ENCODE peak calls at places on chromosomes 16 and 17, in eight cellular contexts. K is CD8-positive, alpha-beta T cell; A is adrenal gland; O is fibroblast of lung; S is CD8-positive, alpha-beta memory T cell; H is ascending aorta; B is GM23248; R is GM23338. V is an unnamed sample. For H3K27me3, the result is how much of the 10 kb centered on the place peaks cover.

GRCh38 chr17:58032691-58033415 is 25.8 kb upstream of the SRSF1 start:
- DNase-seq in K (no peak), A (no peak), O (no peak), S (no peak), H (no peak), B (no peak), R (peak), V (no peak)

GRCh38 chr17:18004345-18004744 is 31.7 kb downstream of the DRC3 start:
- DNase-seq in K (no peak), A (no peak), O (no peak), S (no peak), H (no peak), B (no peak), R (no peak), V (no peak)

GRCh38 chr16:20868890-20869289 is 31.3 kb downstream of the DCUN1D3 start:
- DNase-seq in K (no peak), A (peak), O (peak), S (no peak), H (no peak), B (peak), R (no peak), V (no peak)

GRCh38 chr16:84617068-84617630 is 729 bp downstream of the COTL1 start:
- DNase-seq in K (peak), A (no peak), O (no peak), S (no peak), H (no peak), B (peak), R (no peak), V (no peak)

GRCh38 chr16:56713794-56714193 is 16.1 kb upstream of the NUP93 start:
- DNase-seq in K (no peak), A (no peak), O (no peak), S (no peak), H (no peak), B (no peak), R (no peak), V (no peak)

GRCh38 chr16:54411555-54411954 is 125.0 kb upstream of the IRX3 start:
- DNase-seq in K (no peak), A (no peak), O (no peak), S (no peak), H (no peak), B (no peak), R (peak), V (no peak)

GRCh38 chr17:61997649-61998048 is 67.4 kb downstream of the MED13 start:
- DNase-seq in K (no peak), A (no peak), O (peak), S (no peak), H (no peak), B (peak), R (no peak), V (no peak)

GRCh38 chr17:77852666-77853207 is 105.8 kb upstream of the TNRC6C start:
- DNase-seq in K (no peak), A (no peak), O (no peak), S (no peak), H (no peak), B (no peak), R (no peak), V (no peak)

GRCh38 chr16:81371106-81371505 is 56.3 kb downstream of the GAN start:
- DNase-seq in K (no peak), A (no peak), O (no peak), S (no peak), H (no peak), B (peak), R (no peak), V (no peak)

GRCh38 chr17:67359960-67360817 is 6.2 kb downstream of the PSMD12 start:
- DNase-seq in K (peak), A (no peak), O (peak), S (peak), H (no peak), B (peak), R (peak), V (peak)

GRCh38 chr17:51765558-51766145 is 392.9 kb downstream of the CA10 start:
- DNase-seq in K (no peak), A (no peak), O (no peak), S (no peak), H (no peak), B (no peak), R (no peak), V (no peak)

GRCh38 chr16:12661656-12662172 is 142.0 kb downstream of the CPPED1 start:
- DNase-seq in K (no peak), A (peak), O (peak), S (no peak), H (no peak), B (peak), R (peak), V (no peak)

GRCh38 chr16:10895053-10895946 is 18.3 kb downstream of the CIITA start:
- DNase-seq in K (no peak), A (peak), O (peak), S (peak), H (no peak), B (peak), R (peak), V (no peak)

GRCh38 chr17:16066125-16066524 is 66.5 kb downstream of the TTC19 start:
- DNase-seq in K (no peak), A (no peak), O (no peak), S (no peak), H (no peak), B (no peak), R (no peak), V (no peak)

GRCh38 chr17:15289285-15290185 is 24.4 kb upstream of the PMP22 start:
- DNase-seq in K (no peak), A (no peak), O (peak), S (no peak), H (no peak), B (peak), R (no peak), V (no peak)

GRCh38 chr17:69602969-69603368 is 188.5 kb downstream of the MAP2K6 start:
- DNase-seq in K (no peak), A (no peak), O (peak), S (no peak), H (no peak), B (no peak), R (no peak), V (no peak)

GRCh38 chr17:63916566-63917185 is 2.0 kb downstream of the GH1 start:
- DNase-seq in K (no peak), A (no peak), O (no peak), S (no peak), H (no peak), B (no peak), R (no peak), V (no peak)

GRCh38 chr17:67157732-67158639 is 87.0 kb downstream of the HELZ start:
- DNase-seq in K (no peak), A (no peak), O (peak), S (no peak), H (no peak), B (peak), R (peak), V (no peak)

GRCh38 chr17:73595068-73595865 is 49.0 kb downstream of the SDK2 start:
- DNase-seq in K (peak), A (peak), O (no peak), S (no peak), H (no peak), B (no peak), R (peak), V (no peak)

GRCh38 chr17:249236-249993 is 68.0 kb upstream of the DOC2B start:
- DNase-seq in K (no peak), A (no peak), O (no peak), S (no peak), H (no peak), B (no peak), R (no peak), V (no peak)

GRCh38 chr16:87680272-87680644 is 78.0 kb downstream of the JPH3 start:
- DNase-seq in K (no peak), A (no peak), O (no peak), S (no peak), H (no peak), B (no peak), R (no peak), V (no peak)
- H3K27me3 ChIP-seq in K (under half), A (under half), O (under half), S (under half), H (under half), B (under half), R (under half), V (under half)

GRCh38 chr17:72338847-72339790 is 218.3 kb downstream of the SOX9 start:
- DNase-seq in K (no peak), A (peak), O (peak), S (no peak), H (no peak), B (peak), R (no peak), V (no peak)

GRCh38 chr17:72338304-72338703 is 217.5 kb downstream of the SOX9 start:
- DNase-seq in K (no peak), A (no peak), O (peak), S (no peak), H (no peak), B (no peak), R (no peak), V (no peak)

GRCh38 chr17:72336026-72336803 is 215.4 kb downstream of the SOX9 start:
- DNase-seq in K (no peak), A (no peak), O (peak), S (no peak), H (no peak), B (no peak), R (peak), V (no peak)

GRCh38 chr17:72334205-72334604 is 213.4 kb downstream of the SOX9 start:
- DNase-seq in K (no peak), A (no peak), O (peak), S (no peak), H (no peak), B (peak), R (no peak), V (no peak)

DNA sequence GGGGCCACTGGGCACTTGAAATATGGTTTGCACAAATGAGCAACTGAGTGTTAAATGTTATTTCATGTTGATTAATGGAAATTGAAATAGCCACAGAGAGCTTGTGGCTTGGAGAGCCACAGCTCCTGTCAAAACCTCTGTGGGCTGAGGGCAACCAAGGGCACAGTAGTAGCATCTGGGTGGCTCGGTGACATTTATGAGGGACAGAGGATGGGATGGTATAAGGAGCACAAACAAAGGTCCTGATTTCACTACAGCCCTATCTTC is 215.9 kb downstream of the SOX9 start:
- DNase-seq in K (no peak), A (no peak), O (no peak), S (no peak), H (no peak), B (no peak), R (no peak), V (no peak)
- H3K27me3 ChIP-seq in K (under half), A (under half), O (under half), S (under half), H (under half), B (under half), R (under half), V (under half)

GRCh38 chr16:29146266-29146665 is 161.4 kb downstream of the LAT start:
- DNase-seq in K (no peak), A (no peak), O (no peak), S (no peak), H (no peak), B (no peak), R (no peak), V (no peak)
- H3K27me3 ChIP-seq in K (under half), A (under half), O (under half), S (under half), H (under half), B (under half), R (under half), V (under half)

GRCh38 chr16:1101133-1101532 is 5.1 kb upstream of the C1QTNF8 start:
- DNase-seq in K (no peak), A (no peak), O (no peak), S (no peak), H (no peak), B (no peak), R (no peak), V (no peak)
- H3K27me3 ChIP-seq in K (under half), A (under half), O (under half), S (under half), H (under half), B (under half), R (under half), V (under half)

GRCh38 chr17:38421224-38421841 is 6.9 kb upstream of the ARHGAP23 start:
- DNase-seq in K (no peak), A (no peak), O (peak), S (no peak), H (no peak), B (peak), R (no peak), V (no peak)
- H3K27me3 ChIP-seq in K (under half), A (under half), O (under half), S (under half), H (under half), B (under half), R (under half), V (under half)

DNA sequence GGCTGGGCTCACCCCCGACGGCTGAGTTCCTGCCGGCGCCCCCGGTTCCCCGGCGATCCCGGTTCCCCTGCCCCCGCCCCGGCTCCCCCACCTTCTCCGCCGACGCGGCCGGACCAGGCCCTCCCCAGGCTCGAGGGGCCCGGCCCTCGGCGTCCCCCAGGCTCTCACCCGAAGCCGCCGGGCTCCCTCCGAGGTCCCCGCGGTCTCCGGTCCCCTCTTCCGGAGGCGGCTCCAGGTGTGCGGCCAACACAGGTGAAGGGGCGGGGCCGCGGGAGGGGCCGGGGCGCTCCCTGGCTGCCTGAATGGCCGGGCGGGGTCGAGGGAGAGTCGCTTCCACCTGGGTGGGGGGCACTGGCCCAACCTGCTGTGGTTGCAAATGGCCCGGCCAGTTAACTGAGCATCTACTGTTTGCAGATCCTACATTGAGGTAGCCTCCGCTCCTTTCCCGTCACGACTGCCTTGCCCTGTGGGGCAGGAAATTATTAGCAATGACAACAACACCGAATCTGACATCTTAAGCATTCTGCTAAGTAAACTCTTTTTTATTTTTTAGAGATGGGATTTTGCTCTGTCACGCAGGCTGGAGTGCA is at the start of gene BICDL2:
- DNase-seq in K (no peak), A (no peak), O (no peak), S (no peak), H (no peak), B (no peak), R (peak), V (no peak)
- H3K27me3 ChIP-seq in K (under half), A (half or more), O (half or more), S (half or more), H (under half), B (under half), R (under half), V (under half)

DNA sequence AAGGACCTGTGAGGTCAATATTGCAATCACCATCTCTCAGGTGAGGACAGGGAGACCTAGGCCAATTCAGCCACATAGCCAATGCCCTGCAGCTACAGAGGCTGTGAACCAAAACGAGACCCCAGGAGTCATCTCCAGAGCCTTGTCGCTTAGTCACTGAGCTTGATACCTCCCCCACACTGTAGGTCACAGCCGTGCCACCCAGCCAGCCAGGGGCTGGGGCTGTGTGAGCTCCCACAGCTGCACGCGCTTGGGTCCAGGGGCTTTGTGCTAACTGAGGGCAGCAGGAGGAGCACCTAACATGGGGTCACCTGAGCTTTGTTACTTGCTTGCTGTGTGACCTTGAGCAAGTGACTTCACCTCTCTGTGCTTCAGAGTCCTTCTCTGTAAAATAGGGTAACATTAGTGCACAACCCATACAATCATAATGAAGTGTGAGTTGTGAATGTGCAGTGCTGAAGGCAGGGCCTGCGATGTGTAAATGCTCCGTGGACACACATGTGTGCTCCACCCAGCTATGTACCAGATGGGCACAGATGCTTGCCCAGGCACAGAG is 25.8 kb downstream of the SBK1 start:
- DNase-seq in K (no peak), A (no peak), O (no peak), S (no peak), H (no peak), B (no peak), R (no peak), V (no peak)
- H3K27me3 ChIP-seq in K (under half), A (under half), O (under half), S (under half), H (under half), B (under half), R (under half), V (under half)

GRCh38 chr17:81339180-81339501 is 44.0 kb upstream of the SLC38A10 start:
- DNase-seq in K (no peak), A (no peak), O (no peak), S (no peak), H (no peak), B (no peak), R (no peak), V (no peak)
- H3K27me3 ChIP-seq in K (under half), A (under half), O (under half), S (half or more), H (under half), B (under half), R (half or more), V (half or more)

GRCh38 chr16:89058812-89059211 is 34.8 kb upstream of the ACSF3 start:
- DNase-seq in K (no peak), A (no peak), O (no peak), S (no peak), H (no peak), B (no peak), R (no peak), V (no peak)

GRCh38 chr16:89055313-89055712 is 38.3 kb upstream of the ACSF3 start:
- DNase-seq in K (no peak), A (no peak), O (no peak), S (no peak), H (no peak), B (no peak), R (no peak), V (no peak)

GRCh38 chr16:89055894-89056555 is 37.6 kb upstream of the ACSF3 start:
- DNase-seq in K (no peak), A (no peak), O (no peak), S (no peak), H (no peak), B (no peak), R (no peak), V (no peak)

GRCh38 chr16:89056592-89056991 is 37.1 kb upstream of the ACSF3 start:
- DNase-seq in K (no peak), A (no peak), O (no peak), S (no peak), H (no peak), B (no peak), R (no peak), V (no peak)

DNA sequence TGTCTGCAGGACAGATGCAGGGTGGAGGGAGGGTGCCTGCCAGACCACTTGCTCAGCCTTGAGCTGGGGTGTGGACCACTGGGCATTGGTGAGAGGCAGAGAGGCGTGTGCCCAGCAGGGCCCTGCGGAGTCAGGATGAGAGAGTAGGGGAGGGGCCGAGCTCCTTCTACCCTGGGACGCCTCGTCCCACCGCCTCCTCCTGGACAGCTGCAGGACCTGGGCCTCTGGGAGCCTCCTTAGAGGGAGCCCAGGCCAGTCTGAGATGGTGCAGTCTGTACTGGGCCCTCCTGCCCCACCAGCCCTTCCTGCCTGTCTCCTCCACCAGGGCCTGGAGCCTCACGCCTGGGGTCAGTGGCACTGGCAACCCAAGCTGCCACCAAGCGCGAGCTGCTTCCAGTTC is 35.9 kb upstream of the ACSF3 start:
- DNase-seq in K (no peak), A (no peak), O (no peak), S (no peak), H (no peak), B (no peak), R (no peak), V (no peak)
- H3K27me3 ChIP-seq in K (under half), A (under half), O (under half), S (under half), H (under half), B (under half), R (under half), V (under half)